ENCODE peak calls at places on chromosomes 11 and 22, in seven cellular contexts. F is lower lobe of right lung, O is bronchial epithelial cell, B is SJSA1, R is SK-N-SH, T is A549, G is cardiac muscle cell. Z is an unnamed sample.

GRCh38 chr11:67436459-67437081 is 912 bp downstream of the PTPRCAP start:
- DNase-seq in O (no peak), T (no peak), F (no peak), B (no peak), R (no peak), G (no peak), Z (no peak)

GRCh38 chr11:78351193-78351592 is 66.4 kb downstream of the GAB2 start:
- DNase-seq in T (no peak), O (no peak), F (no peak), R (no peak), G (no peak), B (no peak), Z (no peak)

GRCh38 chr11:94181943-94182342 is 53.3 kb downstream of the PANX1 start:
- DNase-seq in B (no peak), F (no peak), T (no peak), G (no peak), R (no peak), O (no peak), Z (no peak)

GRCh38 chr22:19795617-19796008 is 35.0 kb downstream of the TBX1 start:
- DNase-seq in B (no peak), R (no peak), O (no peak), G (no peak), T (no peak), F (peak; percentile 30), Z (no peak)

GRCh38 chr11:1230456-1231395 is 7.9 kb downstream of the MUC5B start:
- DNase-seq in G (no peak), R (peak; percentile 71), T (no peak), B (no peak), O (no peak), F (peak; percentile 42), Z (peak; percentile 65)

GRCh38 chr22:38316340-38317236 is 645 bp downstream of the CSNK1E start:
- DNase-seq in F (peak; percentile 77), G (peak; percentile 61), R (peak; percentile 79), B (peak; percentile 75), O (no peak), T (no peak), Z (peak; percentile 89)

GRCh38 chr11:91446267-91446666 is 778.4 kb upstream of the FAT3 start:
- DNase-seq in G (no peak), B (no peak), O (no peak), R (no peak), F (no peak), T (no peak), Z (no peak)

GRCh38 chr11:67632982-67633755 is 3.4 kb upstream of the NUDT8 start:
- DNase-seq in O (no peak), G (no peak), B (no peak), F (peak; percentile 47), R (no peak), T (no peak), Z (no peak)

GRCh38 chr11:67389477-67389876 is 2.3 kb upstream of the RAD9A start:
- DNase-seq in G (peak; percentile 65), O (no peak), B (no peak), T (peak; percentile 75), R (peak; percentile 75), F (no peak), Z (no peak)

GRCh38 chr11:75450826-75451783 is 18.1 kb upstream of the KLHL35 start:
- DNase-seq in B (no peak), O (no peak), T (peak; percentile 28), F (no peak), G (peak; percentile 32), R (peak; percentile 68), Z (no peak)

GRCh38 chr22:41184679-41185078 is 20.4 kb upstream of the L3MBTL2 start:
- DNase-seq in B (no peak), T (no peak), G (no peak), F (no peak), R (no peak), O (no peak), Z (no peak)

GRCh38 chr11:2928605-2929510 is at the start of gene PHLDA2:
- DNase-seq in R (peak; percentile 74), G (peak; percentile 52), O (peak; percentile 56), T (peak; percentile 64), B (peak; percentile 87), F (peak; percentile 72), Z (peak; percentile 86)

GRCh38 chr22:50091092-50091491 is 1.3 kb downstream of the MOV10L1 start:
- DNase-seq in O (no peak), F (no peak), G (no peak), R (peak; percentile 64), T (no peak), B (no peak), Z (no peak)

GRCh38 chr22:19495562-19496323 is 16.0 kb downstream of the CDC45 start:
- DNase-seq in F (no peak), G (no peak), O (peak; percentile 52), R (no peak), T (no peak), B (no peak), Z (no peak)

GRCh38 chr11:34302046-34302921 is 55.5 kb downstream of the ABTB2 start:
- DNase-seq in F (no peak), B (peak; percentile 78), R (no peak), G (peak; percentile 53), O (peak; percentile 37), T (no peak), Z (no peak)

GRCh38 chr11:66267379-66268209 is 845 bp upstream of the RAB1B start:
- DNase-seq in R (peak; percentile 96), O (peak; percentile 48), T (peak; percentile 73), G (peak; percentile 90), F (peak; percentile 92), B (peak; percentile 94), Z (peak; percentile 93)

GRCh38 chr11:66271816-66272215 is 3.4 kb downstream of the RAB1B start:
- DNase-seq in G (no peak), B (no peak), R (no peak), T (no peak), F (no peak), O (no peak), Z (no peak)

GRCh38 chr11:66268210-66268952 is at the start of gene RAB1B:
- DNase-seq in G (peak; percentile 100), F (peak; percentile 100), B (peak; percentile 100), R (peak; percentile 96), T (peak; percentile 94), O (peak; percentile 97), Z (peak; percentile 100)

GRCh38 chr11:66267039-66267378 is 1.4 kb upstream of the RAB1B start:
- DNase-seq in B (no peak), O (no peak), F (no peak), T (no peak), G (no peak), R (no peak), Z (no peak)

GRCh38 chr11:66268953-66269906 is 791 bp downstream of the RAB1B start:
- DNase-seq in R (peak; percentile 58), F (no peak), O (no peak), T (peak; percentile 61), G (peak; percentile 51), B (peak; percentile 81), Z (peak; percentile 73)
- H3K4me3 ChIP-seq in R (peak overlapping the region; percentile 89), F (peak overlapping the region; percentile 81), O (peak overlapping the region; percentile 90), T (peak overlapping the region; percentile 93), G (peak overlapping the region; percentile 90), B (peak overlapping the region; percentile 69), Z (peak overlapping the region; percentile 99)

GRCh38 chr22:44684506-44685383 is 17.3 kb upstream of the PRR5 start:
- DNase-seq in O (peak; percentile 85), T (peak; percentile 78), G (peak; percentile 92), R (peak; percentile 92), B (peak; percentile 96), F (peak; percentile 87), Z (peak; percentile 90)
- H3K4me3 ChIP-seq in O (no peak overlapping the region), T (peak overlapping the region; percentile 22), G (no peak overlapping the region), R (no peak overlapping the region), B (no peak overlapping the region), F (no peak overlapping the region), Z (no peak overlapping the region)

DNA sequence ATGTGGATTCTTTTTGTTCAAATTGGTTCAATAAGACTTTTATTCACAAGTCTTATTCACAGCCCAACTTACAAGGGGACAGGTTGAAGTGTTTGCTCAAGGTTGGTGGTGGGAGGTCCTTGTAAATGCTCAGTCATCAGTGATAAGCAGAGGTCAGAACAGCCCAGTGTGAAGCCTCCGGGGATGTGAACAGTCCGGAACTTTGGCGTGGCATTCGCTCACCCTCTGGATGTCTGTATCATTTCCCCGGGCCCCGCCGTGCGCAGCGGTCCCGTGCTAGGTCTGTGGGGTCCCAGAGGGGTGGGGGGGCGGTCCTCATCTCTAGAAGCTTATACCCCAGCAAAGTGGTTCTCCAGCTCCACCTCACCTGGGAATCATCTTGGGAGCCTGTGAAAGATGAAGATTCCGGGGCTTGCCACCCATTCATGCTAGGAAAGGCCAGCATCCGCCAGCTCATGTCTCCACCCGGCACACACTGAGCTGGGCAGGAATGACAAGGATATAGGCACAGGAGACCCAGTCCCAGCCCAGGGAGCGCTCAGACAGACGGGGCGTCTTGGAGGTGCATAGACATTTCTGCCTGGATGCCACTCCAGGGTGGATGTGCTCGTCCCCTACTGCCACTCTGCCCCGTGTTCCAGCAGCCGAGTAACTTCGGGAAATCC is 327.5 kb downstream of the TBC1D22A start:
- DNase-seq in F (no peak), O (peak; percentile 28), R (no peak), B (no peak), G (no peak), T (no peak), Z (no peak)
- H3K4me3 ChIP-seq in F (peak overlapping the region; percentile 17), O (no peak overlapping the region), R (no peak overlapping the region), B (no peak overlapping the region), G (no peak overlapping the region), T (no peak overlapping the region), Z (no peak overlapping the region)

GRCh38 chr11:59787816-59788215 is 22.8 kb downstream of the MRPL16 start:
- DNase-seq in O (peak; percentile 82), R (no peak), F (no peak), G (peak; percentile 65), T (no peak), B (peak; percentile 54), Z (no peak)

GRCh38 chr11:59787255-59787588 is 23.4 kb downstream of the MRPL16 start:
- DNase-seq in F (no peak), R (no peak), T (no peak), O (no peak), B (no peak), G (no peak), Z (no peak)

GRCh38 chr11:59782080-59782479 is 26.9 kb downstream of the STX3 start:
- DNase-seq in R (no peak), T (no peak), F (no peak), G (no peak), O (no peak), B (no peak), Z (no peak)

GRCh38 chr11:59783632-59784090 is 26.9 kb downstream of the MRPL16 start:
- DNase-seq in T (no peak), F (no peak), O (no peak), R (no peak), B (no peak), G (no peak), Z (no peak)

GRCh38 chr11:59785818-59786217 is 24.8 kb downstream of the MRPL16 start:
- DNase-seq in B (no peak), O (no peak), F (no peak), R (no peak), T (no peak), G (no peak), Z (no peak)
- H3K4me3 ChIP-seq in B (no peak overlapping the region), O (no peak overlapping the region), F (no peak overlapping the region), R (no peak overlapping the region), T (no peak overlapping the region), G (no peak overlapping the region), Z (no peak overlapping the region)

GRCh38 chr11:73396251-73396930 is 20.2 kb downstream of the RELT start:
- DNase-seq in B (no peak), T (no peak), G (no peak), R (no peak), F (no peak), O (no peak), Z (peak; percentile 64)
- H3K4me3 ChIP-seq in B (no peak overlapping the region), T (no peak overlapping the region), G (no peak overlapping the region), R (no peak overlapping the region), F (no peak overlapping the region), O (no peak overlapping the region), Z (no peak overlapping the region)